ENCODE peak calls at places on chromosome 12, in eight cellular contexts. Q is GM23248, G is fibroblast of lung, Z is left ventricle myocardium inferior, A is aorta, U is body of pancreas, C is kidney epithelial cell, T is upper lobe of left lung. J is an unnamed sample.

GRCh38 chr12:41683513-41683912 is 461.2 kb downstream of the GXYLT1 start:
- DNase-seq in Q (no peak), A (no peak), C (no peak), Z (no peak), T (no peak), U (no peak), G (no peak), J (no peak)

GRCh38 chr12:58310368-58310767 is 369.0 kb downstream of the ATP23 start:
- DNase-seq in U (no peak), T (no peak), G (peak; percentile 80), Z (no peak), A (no peak), Q (peak; percentile 78), C (no peak), J (peak; percentile 66)

GRCh38 chr12:96140110-96140509 is 54.1 kb upstream of the ELK3 start:
- DNase-seq in Q (peak; percentile 92), A (no peak), G (peak; percentile 90), U (no peak), C (peak; percentile 23), Z (no peak), T (no peak), J (no peak)

GRCh38 chr12:65113621-65114035 is 7.5 kb downstream of the WIF1 start:
- DNase-seq in G (no peak), A (no peak), T (no peak), C (no peak), Q (no peak), U (no peak), Z (no peak), J (no peak)

GRCh38 chr12:122980192-122981035 is at the start of gene ARL6IP4:
- DNase-seq in U (peak; percentile 73), C (no peak), G (peak; percentile 64), T (peak; percentile 64), A (peak; percentile 82), Z (peak; percentile 69), Q (peak; percentile 86), J (peak; percentile 82)

GRCh38 chr12:123761841-123762714 is at the start of gene DNAH10:
- DNase-seq in Q (peak; percentile 52), Z (no peak), A (no peak), T (peak; percentile 29), G (peak; percentile 22), C (no peak), U (peak; percentile 13), J (peak; percentile 81)

GRCh38 chr12:19125325-19125724 is 4.2 kb upstream of the PLEKHA5 start:
- DNase-seq in Z (no peak), T (no peak), C (no peak), G (peak; percentile 63), A (no peak), U (no peak), Q (peak; percentile 66), J (no peak)

GRCh38 chr12:19155981-19156734 is 26.6 kb downstream of the PLEKHA5 start:
- DNase-seq in U (no peak), T (no peak), C (no peak), A (no peak), Z (no peak), Q (no peak), G (no peak), J (no peak)

GRCh38 chr12:116916122-116916521 is 5.4 kb downstream of the FBXW8 start:
- DNase-seq in Q (peak; percentile 64), A (no peak), C (no peak), T (no peak), G (peak; percentile 74), U (no peak), Z (no peak), J (peak; percentile 32)

GRCh38 chr12:11662369-11662768 is 12.9 kb downstream of the ETV6 start:
- DNase-seq in T (no peak), Z (no peak), A (no peak), Q (no peak), C (no peak), U (no peak), G (no peak), J (no peak)

GRCh38 chr12:103962493-103962892 is 3.2 kb upstream of the TDG start:
- DNase-seq in G (no peak), U (no peak), A (no peak), Q (no peak), C (no peak), T (no peak), Z (no peak), J (no peak)

GRCh38 chr12:80936353-80936641 is 1.4 kb downstream of the LIN7A start:
- DNase-seq in A (no peak), Q (no peak), G (no peak), U (no peak), Z (no peak), C (no peak), T (no peak), J (peak; percentile 68)

GRCh38 chr12:29329411-29329810 is 51.6 kb downstream of the ERGIC2 start:
- DNase-seq in C (no peak), U (no peak), Z (no peak), G (no peak), A (no peak), T (no peak), Q (no peak), J (no peak)

GRCh38 chr12:108839011-108839889 is 18.1 kb downstream of the SSH1 start:
- DNase-seq in Q (peak; percentile 84), T (peak; percentile 78), U (peak; percentile 38), Z (peak; percentile 51), G (peak; percentile 83), A (peak; percentile 89), C (no peak), J (peak; percentile 73)

GRCh38 chr12:51186465-51186864 is 13.5 kb upstream of the TFCP2 start:
- DNase-seq in U (no peak), A (no peak), G (no peak), T (no peak), Q (no peak), Z (no peak), C (no peak), J (no peak)

GRCh38 chr12:102481705-102482104 is 1.3 kb upstream of the IGF1 start:
- DNase-seq in T (no peak), C (no peak), G (no peak), Q (no peak), U (no peak), Z (no peak), A (no peak), J (no peak)

GRCh38 chr12:79055926-79056674 is 191.5 kb downstream of the SYT1 start:
- DNase-seq in G (peak; percentile 97), U (no peak), T (no peak), Z (no peak), A (no peak), C (no peak), Q (peak; percentile 73), J (peak; percentile 42)

GRCh38 chr12:117658226-117658625 is 296.8 kb upstream of the NOS1 start:
- DNase-seq in A (no peak), U (no peak), G (no peak), Q (no peak), C (no peak), Z (no peak), T (no peak), J (no peak)

GRCh38 chr12:93205361-93205760 is 172.4 kb upstream of the NUDT4 start:
- DNase-seq in T (no peak), A (no peak), G (no peak), Q (no peak), U (no peak), C (no peak), Z (no peak), J (no peak)

GRCh38 chr12:46197876-46198275 is 71.0 kb downstream of the SLC38A1 start:
- DNase-seq in Q (no peak), U (no peak), A (no peak), T (no peak), C (no peak), G (peak; percentile 29), Z (no peak), J (no peak)

GRCh38 chr12:124824195-124824594 is 39.5 kb downstream of the SCARB1 start:
- DNase-seq in A (no peak), U (no peak), C (no peak), T (no peak), G (no peak), Q (no peak), Z (no peak), J (no peak)

GRCh38 chr12:109197327-109197726 is 80.9 kb downstream of the ACACB start:
- DNase-seq in T (no peak), Q (no peak), U (no peak), Z (no peak), C (no peak), A (no peak), G (no peak), J (no peak)

GRCh38 chr12:66493841-66494240 is 185.0 kb downstream of the GRIP1 start:
- DNase-seq in Q (no peak), Z (no peak), A (no peak), C (no peak), G (no peak), T (no peak), U (no peak), J (no peak)

GRCh38 chr12:120690083-120690450 is 3.1 kb downstream of the MLEC start:
- DNase-seq in G (no peak), Q (no peak), A (no peak), U (no peak), T (no peak), C (no peak), Z (no peak), J (no peak)
- H3K4me3 ChIP-seq in G (no peak overlapping the region), Q (no peak overlapping the region), A (no peak overlapping the region), U (no peak overlapping the region), T (no peak overlapping the region), C (no peak overlapping the region), Z (peak overlapping the region; percentile 97), J (no peak overlapping the region)

GRCh38 chr12:48882972-48883304 is 17.3 kb upstream of the RND1 start:
- DNase-seq in U (no peak), A (no peak), C (no peak), Z (no peak), T (no peak), Q (no peak), G (no peak), J (no peak)
- H3K4me3 ChIP-seq in U (no peak overlapping the region), A (no peak overlapping the region), C (no peak overlapping the region), Z (no peak overlapping the region), T (no peak overlapping the region), Q (no peak overlapping the region), G (no peak overlapping the region), J (no peak overlapping the region)

GRCh38 chr12:62876938-62877548 is 57.9 kb downstream of the PPM1H start:
- DNase-seq in C (no peak), Z (no peak), U (no peak), A (no peak), G (no peak), T (no peak), Q (no peak), J (no peak)
- H3K4me3 ChIP-seq in C (no peak overlapping the region), Z (peak overlapping the region; percentile 42), U (no peak overlapping the region), A (no peak overlapping the region), G (no peak overlapping the region), T (no peak overlapping the region), Q (no peak overlapping the region), J (no peak overlapping the region)

GRCh38 chr12:55934773-55935172 is 3.8 kb downstream of the DGKA start:
- DNase-seq in U (no peak), A (no peak), Q (no peak), G (no peak), Z (no peak), C (no peak), T (no peak), J (no peak)

GRCh38 chr12:55933158-55933798 is 2.3 kb downstream of the DGKA start:
- DNase-seq in A (peak; percentile 65), Z (no peak), Q (peak; percentile 57), C (no peak), G (peak; percentile 26), U (no peak), T (peak; percentile 31), J (no peak)

GRCh38 chr12:55934343-55934742 is 3.4 kb downstream of the DGKA start:
- DNase-seq in Z (no peak), C (no peak), G (no peak), Q (peak; percentile 73), A (no peak), T (no peak), U (no peak), J (peak; percentile 56)

GRCh38 chr12:55932546-55932919 is 1.6 kb downstream of the DGKA start:
- DNase-seq in G (peak; percentile 49), C (no peak), A (no peak), Z (no peak), Q (peak; percentile 46), U (peak; percentile 13), T (peak; percentile 43), J (no peak)

GRCh38 chr12:55933799-55934174 is 2.8 kb downstream of the DGKA start:
- DNase-seq in Z (no peak), G (no peak), T (no peak), U (no peak), A (no peak), C (no peak), Q (no peak), J (no peak)
- H3K4me3 ChIP-seq in Z (no peak overlapping the region), G (no peak overlapping the region), T (no peak overlapping the region), U (no peak overlapping the region), A (no peak overlapping the region), C (no peak overlapping the region), Q (no peak overlapping the region), J (no peak overlapping the region)

J was measured in cardiac muscle cell.